ENCODE peak calls at places on chromosomes 12 and 14, in five cellular contexts. G, O, V, B and X are unnamed samples.

GRCh38 chr14:57266060-57266459 is 2.6 kb downstream of the EXOC5 start:
- DNase-seq in O (no peak), G (no peak), V (no peak), B (no peak), X (no peak)

GRCh38 chr14:22561661-22562579 is 27.1 kb downstream of the DAD1 start:
- DNase-seq in G (no peak), B (no peak), O (no peak), V (no peak), X (no peak)

GRCh38 chr14:66651536-66652220 is 143.7 kb downstream of the GPHN start:
- DNase-seq in G (no peak), V (no peak), B (no peak), O (no peak), X (no peak)

GRCh38 chr14:75837151-75837787 is 144.5 kb downstream of the TGFB3 start:
- DNase-seq in V (no peak), O (no peak), B (no peak), G (no peak), X (no peak)

GRCh38 chr12:58359084-58359483 is 417.7 kb downstream of the ATP23 start:
- DNase-seq in B (no peak), V (peak; percentile 34), O (no peak), G (no peak), X (no peak)

GRCh38 chr14:28577711-28578131 is 188.9 kb upstream of the FOXG1 start:
- DNase-seq in V (no peak), G (no peak), O (peak; percentile 31), B (no peak), X (no peak)

GRCh38 chr12:2622460-2622859 is 172.3 kb upstream of the FKBP4 start:
- DNase-seq in O (no peak), G (no peak), B (no peak), V (no peak), X (no peak)

GRCh38 chr14:101459392-101459900 is 101.8 kb upstream of the DIO3 start:
- DNase-seq in G (no peak), O (no peak), B (no peak), V (no peak), X (no peak)